ENCODE peak calls at places on chromosomes 7 and 10, in eight cellular contexts. E, X, W, V, H, D, N and A are unnamed samples.

GRCh38 chr10:133370026-133370786 is 2.9 kb downstream of the ECHS1 start:
- DNase-seq in D (no peak), X (no peak), E (no peak), V (no peak), H (no peak), N (peak), W (no peak), A (no peak)

GRCh38 chr10:19925064-19925463 is 108.8 kb downstream of the PLXDC2 start:
- DNase-seq in N (no peak), E (no peak), D (no peak), W (no peak), V (no peak), X (no peak), H (no peak), A (no peak)

GRCh38 chr7:140611641-140612040 is 29.0 kb downstream of the DENND2A start:
- DNase-seq in N (no peak), V (no peak), X (no peak), H (no peak), W (no peak), D (no peak), E (no peak), A (no peak)

GRCh38 chr7:21948364-21948763 is 2.7 kb upstream of the CDCA7L start:
- DNase-seq in E (no peak), V (no peak), N (no peak), X (no peak), D (no peak), H (no peak), W (no peak), A (no peak)

GRCh38 chr10:15339857-15340256 is 31.2 kb downstream of the FAM171A1 start:
- DNase-seq in D (no peak), V (peak), E (no peak), N (no peak), X (no peak), W (no peak), H (no peak), A (no peak)

GRCh38 chr7:646951-647350 is 79.5 kb upstream of the DNAAF5 start:
- DNase-seq in W (no peak), N (peak), H (no peak), E (no peak), X (no peak), D (no peak), V (no peak), A (no peak)

GRCh38 chr7:146004805-146005204 is 111.8 kb upstream of the CNTNAP2 start:
- DNase-seq in H (no peak), W (no peak), V (no peak), N (no peak), X (no peak), D (no peak), E (peak), A (no peak)

GRCh38 chr10:128070161-128070560 is 56.1 kb downstream of the MKI67 start:
- DNase-seq in N (no peak), H (no peak), V (no peak), X (no peak), E (no peak), D (no peak), W (no peak), A (no peak)

GRCh38 chr10:113681533-113682470 is 2.1 kb downstream of the CASP7 start:
- DNase-seq in W (no peak), E (no peak), V (no peak), H (no peak), X (peak), D (no peak), N (no peak), A (no peak)

GRCh38 chr10:122267849-122268737 is 3.0 kb upstream of the BTBD16 start:
- DNase-seq in N (peak), D (peak), H (peak), V (peak), W (peak), E (peak), X (no peak), A (peak)

GRCh38 chr10:69335063-69335587 is 56.8 kb downstream of the HK1 start:
- DNase-seq in D (no peak), N (peak), W (no peak), V (no peak), X (no peak), H (no peak), E (no peak), A (no peak)

GRCh38 chr7:1742555-1743303 is 72.7 kb downstream of the ELFN1 start:
- DNase-seq in E (peak), N (no peak), W (no peak), V (no peak), H (no peak), X (no peak), D (no peak), A (no peak)

GRCh38 chr7:73899731-73900142 is 38.8 kb downstream of the TMEM270 start:
- DNase-seq in D (no peak), V (peak), E (peak), W (no peak), X (no peak), N (no peak), H (no peak), A (no peak)

GRCh38 chr10:105974803-105975456 is 1189.6 kb downstream of the SORCS1 start:
- DNase-seq in E (no peak), W (peak), V (no peak), D (no peak), H (peak), N (no peak), X (no peak), A (no peak)
- TF ChIP-seq CTCF in E (peak), W (peak), V (no peak), D (no peak), H (peak), N (peak), X (peak), A (peak)

DNA sequence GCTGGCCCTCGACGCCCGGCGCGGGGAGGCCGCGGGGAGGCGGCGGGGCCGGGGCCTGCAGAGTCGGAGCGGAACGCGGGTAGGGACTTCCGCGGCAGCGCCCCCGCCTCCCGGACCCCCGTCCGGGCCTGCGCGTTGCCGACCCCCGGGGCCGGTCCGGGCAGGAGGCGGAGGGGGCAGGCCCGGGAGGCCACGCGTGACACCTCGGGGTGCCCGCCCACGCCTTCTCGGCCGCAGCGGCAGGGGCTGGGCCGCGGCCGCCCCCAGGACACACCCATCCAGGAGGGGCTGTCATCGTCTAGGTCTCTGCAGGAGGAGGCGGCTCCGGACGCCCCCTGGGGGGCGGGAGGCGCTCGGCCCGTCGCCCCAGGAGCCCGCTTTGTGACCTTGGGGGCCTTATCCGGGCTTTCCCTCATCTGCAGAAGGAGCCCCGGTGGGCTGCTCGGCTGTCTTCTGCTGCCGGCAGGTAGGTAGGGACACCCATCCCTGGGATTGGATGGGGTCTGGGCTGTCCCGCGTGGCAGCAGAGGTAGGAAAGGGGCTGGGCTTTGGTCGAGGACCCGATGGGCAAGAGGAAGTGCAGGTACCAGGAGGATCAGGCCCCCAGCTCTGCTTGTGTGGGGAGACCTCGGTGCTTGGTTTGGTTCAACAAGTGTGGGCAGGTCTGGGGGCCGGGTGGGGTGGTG is 569 bp downstream of the ZNF316 start:
- DNase-seq in W (peak), N (peak), E (no peak), H (peak), D (no peak), X (peak), V (no peak), A (peak)
- TF ChIP-seq CTCF in W (peak), N (peak), E (peak), H (no peak), D (no peak), X (peak), V (no peak), A (peak)

DNA sequence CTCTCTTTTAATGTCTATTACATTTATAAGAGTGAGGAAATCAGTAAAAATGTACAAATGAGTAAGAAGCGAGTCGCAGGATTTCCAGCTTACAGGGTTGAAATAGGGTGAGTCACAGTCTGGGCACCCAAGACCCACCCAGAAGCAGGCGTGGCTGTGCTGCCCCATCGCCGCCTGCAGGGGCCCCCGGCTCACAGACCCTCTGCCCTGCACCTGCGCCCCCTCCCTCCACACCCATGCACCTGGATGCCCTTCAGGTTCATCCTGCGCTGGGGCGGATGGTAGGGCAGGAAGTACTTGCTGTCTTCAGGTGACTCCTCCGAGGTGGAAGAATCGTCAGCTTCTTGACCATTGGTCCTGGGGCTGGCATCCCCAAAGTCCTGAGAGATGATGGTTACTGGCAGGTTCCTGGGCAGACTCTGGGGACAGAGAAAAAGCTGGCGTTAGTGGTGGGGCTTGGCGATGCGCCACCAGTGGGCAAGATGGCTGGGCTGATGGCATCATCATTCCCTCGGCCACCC is 90.2 kb upstream of the GNA12 start:
- DNase-seq in D (peak), W (no peak), N (peak), E (peak), H (peak), V (peak), X (no peak), A (no peak)
- TF ChIP-seq CTCF in D (no peak), W (peak), N (no peak), E (peak), H (peak), V (no peak), X (peak), A (no peak)

GRCh38 chr10:103723557-103723956 is 131.8 kb downstream of the SH3PXD2A start:
- DNase-seq in V (no peak), W (no peak), D (no peak), N (no peak), E (no peak), X (no peak), H (no peak), A (no peak)

GRCh38 chr10:103725242-103725641 is 130.1 kb downstream of the SH3PXD2A start:
- DNase-seq in X (no peak), V (no peak), H (no peak), W (no peak), N (no peak), D (no peak), E (no peak), A (no peak)

GRCh38 chr10:103724074-103724473 is 131.3 kb downstream of the SH3PXD2A start:
- DNase-seq in E (no peak), V (no peak), W (no peak), N (no peak), X (no peak), H (no peak), D (no peak), A (no peak)

GRCh38 chr10:103722632-103723031 is 132.7 kb downstream of the SH3PXD2A start:
- DNase-seq in V (no peak), N (no peak), H (no peak), X (no peak), E (no peak), W (no peak), D (no peak), A (no peak)

DNA sequence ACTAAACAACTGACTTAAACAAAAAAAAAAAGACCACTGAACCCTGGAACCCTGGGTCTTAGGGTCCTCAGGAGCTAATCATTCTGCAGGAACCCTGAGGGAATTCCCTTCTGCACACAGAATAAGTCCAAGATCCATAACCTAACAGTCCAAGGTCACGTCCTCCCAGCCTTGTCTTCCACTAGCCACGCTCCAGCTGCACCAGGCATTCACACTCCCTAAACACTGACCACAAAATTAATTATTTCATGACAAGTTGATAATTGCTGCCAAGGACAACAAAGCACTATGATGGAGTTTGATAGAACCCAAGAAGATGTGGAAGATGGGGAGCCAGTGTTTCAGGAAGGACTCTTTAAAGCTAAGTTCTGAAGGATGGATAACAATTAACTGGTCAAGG is 130.6 kb downstream of the SH3PXD2A start:
- DNase-seq in E (no peak), N (no peak), H (no peak), W (no peak), D (no peak), V (no peak), X (no peak), A (no peak)
- TF ChIP-seq CTCF in E (no peak), N (no peak), H (no peak), W (no peak), D (no peak), V (no peak), X (no peak), A (no peak)

GRCh38 chr7:130829415-130829814 is 95.4 kb upstream of the KLF14 start:
- DNase-seq in D (no peak), W (no peak), N (no peak), V (no peak), X (no peak), H (no peak), E (no peak), A (no peak)

GRCh38 chr7:130831322-130831721 is 97.3 kb upstream of the KLF14 start:
- DNase-seq in E (no peak), V (no peak), W (no peak), H (no peak), D (no peak), X (no peak), N (no peak), A (no peak)

DNA sequence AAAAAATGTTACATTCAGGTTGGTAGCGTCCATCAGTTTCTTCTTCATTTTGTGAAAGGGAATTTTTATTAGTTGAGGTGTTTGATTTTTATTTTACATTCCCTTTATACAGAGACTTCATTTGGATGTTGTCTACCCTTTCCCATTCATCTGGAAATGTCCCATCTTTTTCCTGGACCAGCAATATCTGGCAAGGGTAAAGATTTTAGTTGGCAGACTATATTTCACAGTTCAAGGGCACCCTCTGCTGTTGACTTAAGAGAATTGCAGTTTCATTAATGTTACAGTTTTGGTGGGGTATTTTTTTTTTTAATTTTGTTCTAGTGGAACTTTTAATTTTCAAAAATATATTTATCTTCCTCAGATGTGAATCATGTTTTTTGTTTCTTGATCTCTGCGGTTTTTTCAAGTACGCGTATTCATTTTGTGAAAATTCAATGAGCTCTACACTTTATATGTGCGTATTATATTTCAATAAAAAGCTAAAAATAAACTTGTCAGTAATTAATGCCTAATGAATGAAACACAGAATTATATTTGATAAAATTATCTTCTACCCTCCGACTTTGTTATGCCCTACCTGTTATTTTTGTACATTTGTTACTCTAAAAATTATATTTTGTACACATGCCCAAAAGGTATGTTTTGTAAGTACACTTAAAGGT is 97.9 kb upstream of the KLF14 start:
- DNase-seq in H (peak), E (no peak), D (peak), X (no peak), V (no peak), N (no peak), W (peak), A (no peak)
- TF ChIP-seq CTCF in H (peak), E (peak), D (peak), X (peak), V (no peak), N (peak), W (peak), A (peak)

GRCh38 chr7:127151379-127151778 is 101.4 kb downstream of the GRM8 start:
- DNase-seq in N (no peak), W (no peak), V (no peak), D (no peak), X (no peak), H (no peak), E (no peak), A (no peak)

GRCh38 chr7:127154101-127154500 is 98.6 kb downstream of the GRM8 start:
- DNase-seq in E (no peak), V (no peak), D (no peak), X (no peak), N (no peak), H (no peak), W (peak), A (no peak)

GRCh38 chr7:127152423-127152822 is 100.3 kb downstream of the GRM8 start:
- DNase-seq in E (no peak), V (no peak), X (no peak), H (no peak), N (no peak), W (no peak), D (no peak), A (no peak)

GRCh38 chr7:127153315-127153714 is 99.4 kb downstream of the GRM8 start:
- DNase-seq in X (no peak), V (no peak), H (no peak), D (no peak), W (no peak), N (no peak), E (no peak), A (no peak)

GRCh38 chr7:127150543-127150942 is 102.2 kb downstream of the GRM8 start:
- DNase-seq in V (no peak), X (no peak), N (no peak), H (no peak), E (no peak), W (peak), D (no peak), A (no peak)
- TF ChIP-seq CTCF in V (no peak), X (no peak), N (no peak), H (no peak), E (no peak), W (peak), D (no peak), A (no peak)

GRCh38 chr7:26399309-26399610 is 107.6 kb downstream of the SNX10 start:
- DNase-seq in W (peak), X (no peak), D (no peak), N (peak), H (no peak), V (no peak), E (no peak), A (no peak)
- TF ChIP-seq CTCF in W (peak), X (no peak), D (no peak), N (peak), H (no peak), V (no peak), E (peak), A (peak)

DNA sequence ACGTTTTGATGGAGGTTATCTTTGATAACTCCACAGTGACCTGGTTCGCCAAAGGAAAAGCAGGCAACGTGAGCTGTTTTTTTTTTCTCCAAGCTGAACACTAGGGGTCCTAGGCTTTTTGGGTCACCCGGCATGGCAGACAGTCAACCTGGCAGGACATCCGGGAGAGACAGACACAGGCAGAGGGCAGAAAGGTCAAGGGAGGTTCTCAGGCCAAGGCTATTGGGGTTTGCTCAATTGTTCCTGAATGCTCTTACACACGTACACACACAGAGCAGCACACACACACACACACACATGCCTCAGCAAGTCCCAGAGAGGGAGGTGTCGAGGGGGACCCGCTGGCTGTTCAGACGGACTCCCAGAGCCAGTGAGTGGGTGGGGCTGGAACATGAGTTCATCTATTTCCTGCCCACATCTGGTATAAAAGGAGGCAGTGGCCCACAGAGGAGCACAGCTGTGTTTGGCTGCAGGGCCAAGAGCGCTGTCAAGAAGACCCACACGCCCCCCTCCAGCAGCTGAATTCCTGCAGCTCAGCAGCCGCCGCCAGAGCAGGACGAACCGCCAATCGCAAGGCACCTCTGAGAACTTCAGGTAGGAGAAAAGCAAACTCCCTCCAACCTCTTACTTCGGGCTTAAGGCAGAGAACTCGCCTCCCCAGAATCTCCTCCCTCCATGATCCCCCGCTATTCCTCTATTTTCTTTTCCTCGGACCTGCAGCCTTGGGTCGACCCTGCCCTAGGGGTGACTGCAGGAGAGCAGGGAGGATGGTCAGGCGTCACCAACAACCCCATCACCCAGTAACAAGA is at the start of gene SERPINE1:
- DNase-seq in W (peak), H (peak), D (peak), E (peak), V (peak), N (peak), X (peak), A (no peak)
- TF ChIP-seq CTCF in W (peak), H (peak), D (no peak), E (peak), V (peak), N (peak), X (peak), A (peak)